ENCODE peak calls at places on chromosomes 5 and 9, in four cellular contexts. I is stomach, B is kidney epithelial cell, L is H7. R is an unnamed sample.

GRCh38 chr5:35371971-35372426 is 141.7 kb upstream of the PRLR start:
- DNase-seq in B (no peak), I (peak; percentile 61), L (no peak), R (no peak)

GRCh38 chr5:68149189-68149588 is 66.4 kb upstream of the PIK3R1 start:
- DNase-seq in B (no peak), I (no peak), L (no peak), R (no peak)

GRCh38 chr5:20102291-20102690 is 114.3 kb upstream of the CDH18 start:
- DNase-seq in B (no peak), I (no peak), L (no peak), R (no peak)

GRCh38 chr9:87445646-87446045 is 52.0 kb upstream of the DAPK1 start:
- DNase-seq in I (peak; percentile 37), B (no peak), L (peak; percentile 59), R (peak; percentile 60)

GRCh38 chr5:159854916-159855315 is 61.4 kb upstream of the ADRA1B start:
- DNase-seq in I (no peak), B (no peak), L (no peak), R (no peak)

GRCh38 chr9:96777539-96777864 is 385 bp downstream of the ZNF510 start:
- DNase-seq in I (no peak), B (no peak), L (no peak), R (no peak)

GRCh38 chr5:144183254-144183889 is 12.7 kb downstream of the KCTD16 start:
- DNase-seq in I (no peak), L (peak; percentile 19), B (no peak), R (no peak)

GRCh38 chr9:135130266-135130976 is 43.0 kb downstream of the OLFM1 start:
- DNase-seq in B (no peak), L (no peak), I (peak; percentile 59), R (no peak)

GRCh38 chr9:133188843-133189180 is 20.2 kb downstream of the OBP2B start:
- DNase-seq in I (no peak), L (no peak), B (no peak), R (no peak)

GRCh38 chr9:70933318-70933717 is 188.1 kb downstream of the TRPM3 start:
- DNase-seq in L (no peak), I (no peak), B (no peak), R (no peak)

DNA sequence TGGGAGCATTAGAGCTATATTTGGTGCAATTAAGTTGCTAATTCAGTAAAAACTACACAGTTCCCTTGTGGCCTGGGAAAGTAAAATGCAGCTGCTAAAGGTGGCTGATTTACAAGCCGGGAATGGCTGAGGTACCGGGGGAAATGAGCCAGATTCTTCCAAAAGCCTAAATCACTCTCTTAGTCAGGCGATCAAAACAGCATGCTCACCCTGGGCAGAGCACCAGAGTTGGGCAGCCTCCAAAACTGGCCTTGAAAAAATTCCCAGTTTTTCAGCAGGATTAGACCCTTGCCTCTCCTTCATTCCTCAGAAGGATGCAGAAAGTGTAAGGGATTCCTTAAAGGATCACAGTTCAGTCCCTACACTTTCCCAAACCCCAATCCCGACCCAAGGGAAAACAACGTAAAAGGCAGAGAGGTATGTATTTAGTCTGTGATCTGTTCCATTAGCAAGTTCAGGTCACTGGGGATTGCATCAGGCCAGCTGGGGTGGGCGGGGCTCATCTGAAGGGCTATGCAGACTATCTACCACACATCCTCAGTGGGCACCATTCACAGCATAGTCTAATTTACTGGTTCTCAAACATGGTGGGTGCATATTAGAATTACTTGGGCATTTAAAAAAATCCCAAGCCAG is 16.9 kb downstream of the TMEM174 start:
- DNase-seq in L (no peak), B (no peak), I (no peak), R (no peak)
- H3K4me3 ChIP-seq in L (no peak overlapping the region), B (no peak overlapping the region), I (no peak overlapping the region), R (no peak overlapping the region)

GRCh38 chr5:55923177-55923872 is 71.4 kb downstream of the IL6ST start:
- DNase-seq in L (peak; percentile 47), B (no peak), I (peak; percentile 33), R (peak; percentile 28)
- H3K4me3 ChIP-seq in L (no peak overlapping the region), B (no peak overlapping the region), I (peak overlapping the region; percentile 41), R (no peak overlapping the region)

DNA sequence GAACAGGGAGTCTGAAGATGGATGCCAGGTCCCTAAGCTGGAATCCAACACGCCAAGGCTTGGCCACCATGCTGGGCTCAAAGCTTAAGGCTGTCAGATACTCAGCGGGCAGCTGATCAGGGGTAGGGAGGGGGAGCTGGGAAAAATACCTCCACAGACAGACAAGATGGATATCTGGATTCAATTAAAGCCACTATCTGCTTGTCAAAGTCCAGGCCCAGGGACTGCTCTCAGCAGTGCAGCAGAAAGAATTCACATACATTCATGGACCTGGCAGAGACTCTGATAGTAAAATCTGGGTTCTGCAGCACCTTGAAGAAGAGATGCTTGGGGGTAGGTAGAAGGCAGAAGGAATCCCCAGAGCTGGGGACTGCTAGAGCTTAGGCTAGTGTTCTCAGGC is 3.2 kb upstream of the RPP25L start:
- DNase-seq in L (no peak), B (no peak), I (no peak), R (no peak)
- H3K4me3 ChIP-seq in L (no peak overlapping the region), B (no peak overlapping the region), I (no peak overlapping the region), R (no peak overlapping the region)

GRCh38 chr9:127936347-127936852 is 1.3 kb downstream of the DPM2 start:
- DNase-seq in B (no peak), L (no peak), I (no peak), R (no peak)
- H3K4me3 ChIP-seq in B (peak overlapping the region; percentile 97), L (no peak overlapping the region), I (peak overlapping the region; percentile 89), R (no peak overlapping the region)

DNA sequence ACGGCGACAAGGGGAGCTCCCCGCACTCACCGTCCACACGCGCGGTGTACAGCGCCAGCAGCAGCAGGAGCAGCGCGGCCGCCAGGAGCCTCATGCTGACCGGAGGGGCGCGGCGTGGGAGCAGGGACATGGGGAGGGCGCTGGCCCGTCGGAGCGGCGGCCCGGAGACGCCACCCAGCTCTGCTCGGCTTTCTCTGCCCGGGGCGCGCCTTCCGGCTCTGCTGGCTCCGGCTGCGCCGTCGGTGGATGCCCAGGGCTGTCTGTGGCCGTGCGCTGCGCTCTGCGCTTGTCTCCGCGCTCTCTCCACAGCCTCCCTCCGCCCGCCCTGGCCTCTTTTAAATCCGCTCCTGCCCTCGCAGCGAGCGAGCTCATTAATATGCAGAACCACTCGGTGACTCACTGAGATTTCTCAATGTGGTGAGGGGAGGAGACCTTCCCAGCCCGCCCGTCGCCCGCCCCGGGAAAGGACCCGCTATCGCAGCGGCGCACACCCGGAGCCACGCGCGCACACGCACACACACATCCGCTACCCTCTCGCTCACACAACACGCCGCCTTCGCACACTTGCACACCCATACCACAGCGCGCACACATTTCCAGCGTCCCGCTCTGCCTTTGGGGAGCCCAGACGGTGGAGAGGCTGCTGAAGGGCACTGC is at the start of gene CXCL14:
- DNase-seq in B (peak; percentile 34), L (peak; percentile 93), I (no peak), R (peak; percentile 55)
- H3K4me3 ChIP-seq in B (peak within 1 kb of the TSS; percentile 31), L (peak within 1 kb of the TSS; percentile 74), I (peak within 1 kb of the TSS; percentile 44), R (peak within 1 kb of the TSS; percentile 8)

DNA sequence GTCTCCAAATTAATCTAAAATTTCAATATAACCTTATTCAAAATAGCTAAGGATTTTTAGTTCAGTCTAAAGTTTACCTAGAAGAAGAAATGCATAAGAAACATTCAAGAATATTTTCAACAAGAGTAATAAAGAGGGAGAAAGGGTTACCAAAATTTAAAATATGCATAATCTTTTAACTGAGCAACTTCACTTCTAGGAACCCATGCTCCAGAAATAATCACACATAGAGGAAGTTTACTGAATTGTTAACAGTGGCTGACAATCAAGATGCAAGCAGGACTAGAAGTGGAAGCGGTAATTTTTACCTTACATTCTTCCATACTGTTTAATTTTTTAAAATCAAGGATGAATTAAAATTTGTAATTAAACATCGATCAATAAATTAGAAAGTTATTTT is 1.9 kb downstream of the PJA2 start:
- DNase-seq in B (no peak), L (no peak), I (no peak), R (no peak)
- H3K4me3 ChIP-seq in B (peak overlapping the region; percentile 60), L (no peak overlapping the region), I (peak overlapping the region; percentile 77), R (no peak overlapping the region)

DNA sequence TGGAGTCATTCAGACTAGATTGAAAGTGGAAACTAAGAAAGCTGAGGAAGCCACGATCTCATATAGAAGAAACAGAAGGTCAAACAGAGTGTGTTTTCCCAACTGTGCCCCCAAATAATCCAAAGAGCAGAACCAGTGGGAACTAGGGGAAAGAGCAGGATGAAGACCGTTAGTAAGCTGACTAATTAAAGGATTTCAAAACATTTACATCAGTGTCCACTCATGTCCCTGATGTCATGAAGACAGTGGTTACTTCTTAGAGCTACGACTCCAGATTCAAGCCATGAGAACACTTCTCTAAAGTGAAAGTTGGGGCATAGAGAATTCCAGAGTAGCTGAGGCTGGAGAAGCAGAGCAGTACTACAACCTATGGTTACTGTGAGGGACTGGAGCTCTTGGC is 119.6 kb upstream of the SLC12A2 start:
- DNase-seq in L (no peak), I (no peak), B (no peak), R (no peak)
- H3K4me3 ChIP-seq in L (no peak overlapping the region), I (no peak overlapping the region), B (no peak overlapping the region), R (no peak overlapping the region)